ENCODE peak calls at places on chromosomes 3 and 15, in four cellular contexts. One of them, this sample, is unnamed.

GRCh38 chr3:71709908-71710511 is 15.2 kb downstream of the EIF4E3 start:
- DNase-seq in K562: no peak
- DNase-seq in mammary epithelial cell: no peak
- DNase-seq in IMR-90: no peak
- DNase-seq in this sample: no peak

GRCh38 chr3:12662593-12663310 is 1.2 kb downstream of the RAF1 start:
- DNase-seq in IMR-90: peak
- DNase-seq in K562: peak
- DNase-seq in mammary epithelial cell: peak
- DNase-seq in this sample: peak

GRCh38 chr15:99682455-99682854 is 50.8 kb downstream of the LYSMD4 start:
- DNase-seq in mammary epithelial cell: peak
- DNase-seq in IMR-90: peak
- DNase-seq in K562: no peak
- DNase-seq in this sample: peak

GRCh38 chr3:186219211-186219638 is 110.3 kb upstream of the ETV5 start:
- DNase-seq in mammary epithelial cell: no peak
- DNase-seq in IMR-90: no peak
- DNase-seq in K562: no peak
- DNase-seq in this sample: no peak

GRCh38 chr15:90412356-90413194 is 24.5 kb downstream of the IQGAP1 start:
- DNase-seq in K562: no peak
- DNase-seq in IMR-90: peak
- DNase-seq in mammary epithelial cell: peak
- DNase-seq in this sample: peak

GRCh38 chr3:184552296-184552695 is 9.3 kb upstream of the EPHB3 start:
- DNase-seq in IMR-90: no peak
- DNase-seq in K562: no peak
- DNase-seq in mammary epithelial cell: no peak
- DNase-seq in this sample: no peak

GRCh38 chr3:126538316-126538715 is 14.4 kb downstream of the CHST13 start:
- DNase-seq in IMR-90: no peak
- DNase-seq in mammary epithelial cell: no peak
- DNase-seq in K562: no peak
- DNase-seq in this sample: no peak

GRCh38 chr3:81910244-81910852 is 148.9 kb upstream of the GBE1 start:
- DNase-seq in K562: peak
- DNase-seq in mammary epithelial cell: peak
- DNase-seq in IMR-90: peak
- DNase-seq in this sample: peak

GRCh38 chr3:197406266-197406665 is 107.9 kb upstream of the DLG1 start:
- DNase-seq in K562: no peak
- DNase-seq in mammary epithelial cell: no peak
- DNase-seq in IMR-90: no peak
- DNase-seq in this sample: no peak

GRCh38 chr3:50630916-50631315 is 14.0 kb downstream of the MAPKAPK3 start:
- DNase-seq in mammary epithelial cell: no peak
- DNase-seq in IMR-90: no peak
- DNase-seq in K562: no peak
- DNase-seq in this sample: no peak

GRCh38 chr3:123159926-123160635 is 41.7 kb upstream of the SEC22A start:
- DNase-seq in K562: no peak
- DNase-seq in mammary epithelial cell: no peak
- DNase-seq in IMR-90: peak
- DNase-seq in this sample: peak

GRCh38 chr3:135556184-135556583 is 409.3 kb upstream of the PPP2R3A start:
- DNase-seq in IMR-90: no peak
- DNase-seq in K562: no peak
- DNase-seq in mammary epithelial cell: no peak
- DNase-seq in this sample: peak

GRCh38 chr3:127820221-127820870 is 2.0 kb downstream of the MGLL start:
- DNase-seq in mammary epithelial cell: no peak
- DNase-seq in K562: no peak
- DNase-seq in IMR-90: peak
- DNase-seq in this sample: peak

GRCh38 chr3:118968111-118968510 is 66.5 kb downstream of the IGSF11 start:
- DNase-seq in IMR-90: no peak
- DNase-seq in mammary epithelial cell: no peak
- DNase-seq in K562: no peak
- DNase-seq in this sample: no peak

GRCh38 chr15:93241696-93242585 is 152.9 kb upstream of the RGMA start:
- DNase-seq in K562: no peak
- DNase-seq in IMR-90: no peak
- DNase-seq in mammary epithelial cell: no peak
- DNase-seq in this sample: no peak

GRCh38 chr3:69504232-69504631 is 118.3 kb upstream of the FRMD4B start:
- DNase-seq in mammary epithelial cell: peak
- DNase-seq in IMR-90: no peak
- DNase-seq in K562: no peak
- DNase-seq in this sample: peak

GRCh38 chr15:50665938-50666337 is 20.7 kb downstream of the TRPM7 start:
- DNase-seq in K562: no peak
- DNase-seq in mammary epithelial cell: no peak
- DNase-seq in IMR-90: no peak
- DNase-seq in this sample: no peak

GRCh38 chr3:124653071-124653470 is 77.2 kb upstream of the UMPS start:
- DNase-seq in IMR-90: no peak
- DNase-seq in mammary epithelial cell: no peak
- DNase-seq in K562: no peak
- DNase-seq in this sample: no peak

GRCh38 chr3:97009427-97010019 is 195.1 kb downstream of the EPHA6 start:
- DNase-seq in K562: no peak
- DNase-seq in mammary epithelial cell: no peak
- DNase-seq in IMR-90: no peak
- DNase-seq in this sample: no peak

GRCh38 chr3:178369006-178369405 is 167.2 kb upstream of the KCNMB2 start:
- DNase-seq in IMR-90: no peak
- DNase-seq in K562: no peak
- DNase-seq in mammary epithelial cell: no peak
- DNase-seq in this sample: no peak

GRCh38 chr3:129723558-129724324 is 117.3 kb upstream of the PLXND1 start:
- DNase-seq in K562: no peak
- DNase-seq in mammary epithelial cell: peak
- DNase-seq in IMR-90: peak
- DNase-seq in this sample: peak

GRCh38 chr3:109257269-109257668 is 59.0 kb downstream of the DPPA2 start:
- DNase-seq in K562: no peak
- DNase-seq in IMR-90: peak
- DNase-seq in mammary epithelial cell: no peak
- DNase-seq in this sample: peak

GRCh38 chr3:60250210-60250609 is 1001.0 kb downstream of the FHIT start:
- DNase-seq in IMR-90: peak
- DNase-seq in K562: no peak
- DNase-seq in mammary epithelial cell: no peak
- DNase-seq in this sample: no peak

GRCh38 chr3:152909180-152909883 is 74.4 kb downstream of the P2RY1 start:
- DNase-seq in IMR-90: peak
- DNase-seq in K562: no peak
- DNase-seq in mammary epithelial cell: no peak
- DNase-seq in this sample: peak

GRCh38 chr15:63371297-63371918 is 10.2 kb downstream of the CA12 start:
- DNase-seq in mammary epithelial cell: peak
- DNase-seq in K562: no peak
- DNase-seq in IMR-90: peak
- DNase-seq in this sample: peak

GRCh38 chr15:101242160-101242998 is 9.5 kb downstream of the CHSY1 start:
- DNase-seq in K562: no peak
- DNase-seq in mammary epithelial cell: peak
- DNase-seq in IMR-90: peak
- DNase-seq in this sample: peak

GRCh38 chr3:189941679-189942078 is 179.0 kb downstream of the P3H2 start:
- DNase-seq in mammary epithelial cell: peak
- DNase-seq in K562: no peak
- DNase-seq in IMR-90: peak
- DNase-seq in this sample: peak

GRCh38 chr3:87796137-87796899 is 262.5 kb downstream of the CGGBP1 start:
- DNase-seq in IMR-90: no peak
- DNase-seq in mammary epithelial cell: no peak
- DNase-seq in K562: peak
- DNase-seq in this sample: no peak

GRCh38 chr3:150020527-150020926 is 49.8 kb upstream of the PFN2 start:
- DNase-seq in K562: no peak
- DNase-seq in IMR-90: peak
- DNase-seq in mammary epithelial cell: peak
- DNase-seq in this sample: peak

GRCh38 chr3:29447946-29448632 is 167.2 kb downstream of the RBMS3 start:
- DNase-seq in IMR-90: no peak
- DNase-seq in mammary epithelial cell: peak
- DNase-seq in K562: no peak
- DNase-seq in this sample: no peak

GRCh38 chr3:179015551-179016020 is 56.0 kb downstream of the ZMAT3 start:
- DNase-seq in mammary epithelial cell: peak
- DNase-seq in IMR-90: peak
- DNase-seq in K562: peak
- DNase-seq in this sample: peak

GRCh38 chr3:162517110-162517509 is 1020.5 kb downstream of the OTOL1 start:
- DNase-seq in IMR-90: no peak
- DNase-seq in K562: no peak
- DNase-seq in mammary epithelial cell: no peak
- DNase-seq in this sample: peak

GRCh38 chr3:195086341-195086740 is 184.6 kb downstream of the XXYLT1 start:
- DNase-seq in mammary epithelial cell: no peak
- DNase-seq in K562: no peak
- DNase-seq in IMR-90: no peak
- DNase-seq in this sample: no peak

GRCh38 chr3:195085356-195086130 is 185.4 kb downstream of the XXYLT1 start:
- DNase-seq in IMR-90: no peak
- DNase-seq in K562: no peak
- DNase-seq in mammary epithelial cell: no peak
- DNase-seq in this sample: no peak

GRCh38 chr3:195087321-195087720 is 183.6 kb downstream of the XXYLT1 start:
- DNase-seq in IMR-90: no peak
- DNase-seq in K562: no peak
- DNase-seq in mammary epithelial cell: no peak
- DNase-seq in this sample: no peak

GRCh38 chr3:195084746-195085145 is 186.2 kb downstream of the XXYLT1 start:
- DNase-seq in mammary epithelial cell: no peak
- DNase-seq in K562: no peak
- DNase-seq in IMR-90: no peak
- DNase-seq in this sample: no peak

DNA sequence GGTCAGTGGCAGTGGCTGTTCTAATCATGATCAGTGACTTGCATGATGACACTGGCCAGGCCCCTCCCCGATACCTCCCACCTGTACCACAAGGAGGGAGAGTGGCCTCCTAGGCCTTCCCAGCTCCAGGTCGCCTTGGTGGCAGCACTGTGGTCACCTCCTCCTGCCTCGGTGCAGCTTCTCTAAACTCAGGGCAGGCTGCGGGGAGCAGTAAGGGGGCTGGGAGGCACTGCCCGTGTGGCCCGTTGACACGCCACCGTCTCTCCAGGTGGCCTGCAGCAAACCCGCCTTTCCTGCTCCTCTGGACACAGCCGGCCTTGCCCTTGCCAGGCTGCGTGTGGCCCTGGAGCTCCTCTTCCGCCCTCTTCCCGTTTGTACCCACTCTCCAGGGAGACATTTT is 184.1 kb downstream of the XXYLT1 start:
- DNase-seq in K562: no peak
- DNase-seq in mammary epithelial cell: no peak
- DNase-seq in IMR-90: no peak
- DNase-seq in this sample: no peak
- H3K9ac ChIP-seq in K562: peak
- H3K9ac ChIP-seq in mammary epithelial cell: no peak
- H3K9ac ChIP-seq in IMR-90: no peak
- H3K9ac ChIP-seq in this sample: no peak

GRCh38 chr3:44032487-44032886 is 209.2 kb upstream of the TOPAZ1 start:
- DNase-seq in mammary epithelial cell: no peak
- DNase-seq in IMR-90: no peak
- DNase-seq in K562: no peak
- DNase-seq in this sample: no peak

GRCh38 chr3:44026224-44026865 is 215.3 kb upstream of the TOPAZ1 start:
- DNase-seq in K562: no peak
- DNase-seq in mammary epithelial cell: peak
- DNase-seq in IMR-90: no peak
- DNase-seq in this sample: no peak

GRCh38 chr3:44031387-44032380 is 210.0 kb upstream of the TOPAZ1 start:
- DNase-seq in K562: no peak
- DNase-seq in mammary epithelial cell: no peak
- DNase-seq in IMR-90: no peak
- DNase-seq in this sample: no peak

GRCh38 chr3:44030690-44031344 is 210.9 kb upstream of the TOPAZ1 start:
- DNase-seq in IMR-90: no peak
- DNase-seq in K562: no peak
- DNase-seq in mammary epithelial cell: no peak
- DNase-seq in this sample: no peak

DNA sequence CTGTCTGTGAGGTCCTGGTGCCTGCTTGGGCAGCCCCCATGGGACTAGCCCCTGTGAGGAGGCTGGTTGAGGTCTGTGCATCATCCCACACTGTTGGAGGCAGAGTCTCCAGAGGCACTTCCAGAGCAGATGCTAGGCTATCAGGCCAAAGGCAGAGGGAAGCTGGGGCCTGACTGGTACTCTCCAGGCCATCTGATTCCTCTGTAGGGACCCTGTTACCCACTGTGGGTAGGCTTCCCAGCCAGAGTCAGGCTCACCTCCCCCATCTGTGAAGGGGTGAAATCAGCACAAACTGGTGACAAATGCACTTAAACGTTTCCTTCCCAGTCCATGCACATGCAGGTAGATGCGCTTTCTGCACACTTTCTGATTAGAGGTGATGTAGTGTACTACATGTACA is 212.6 kb upstream of the TOPAZ1 start:
- DNase-seq in IMR-90: no peak
- DNase-seq in mammary epithelial cell: no peak
- DNase-seq in K562: no peak
- DNase-seq in this sample: no peak
- H3K9ac ChIP-seq in IMR-90: no peak
- H3K9ac ChIP-seq in mammary epithelial cell: no peak
- H3K9ac ChIP-seq in K562: no peak
- H3K9ac ChIP-seq in this sample: no peak

GRCh38 chr15:70501121-70501727 is 262.1 kb downstream of the UACA start:
- DNase-seq in K562: no peak
- DNase-seq in IMR-90: no peak
- DNase-seq in mammary epithelial cell: no peak
- DNase-seq in this sample: no peak

GRCh38 chr15:70497661-70498060 is 265.7 kb downstream of the UACA start:
- DNase-seq in IMR-90: no peak
- DNase-seq in mammary epithelial cell: no peak
- DNase-seq in K562: no peak
- DNase-seq in this sample: no peak

GRCh38 chr15:70494861-70495571 is 268.3 kb downstream of the UACA start:
- DNase-seq in K562: no peak
- DNase-seq in IMR-90: peak
- DNase-seq in mammary epithelial cell: peak
- DNase-seq in this sample: peak

GRCh38 chr15:70495988-70496387 is 267.4 kb downstream of the UACA start:
- DNase-seq in mammary epithelial cell: no peak
- DNase-seq in IMR-90: no peak
- DNase-seq in K562: no peak
- DNase-seq in this sample: no peak

GRCh38 chr15:70498096-70498626 is 265.2 kb downstream of the UACA start:
- DNase-seq in IMR-90: no peak
- DNase-seq in mammary epithelial cell: no peak
- DNase-seq in K562: no peak
- DNase-seq in this sample: no peak
- H3K9ac ChIP-seq in IMR-90: no peak
- H3K9ac ChIP-seq in mammary epithelial cell: no peak
- H3K9ac ChIP-seq in K562: no peak
- H3K9ac ChIP-seq in this sample: no peak

GRCh38 chr3:10140996-10141546 is 507 bp upstream of the VHL start:
- DNase-seq in mammary epithelial cell: no peak
- DNase-seq in IMR-90: no peak
- DNase-seq in K562: no peak
- DNase-seq in this sample: no peak
- H3K9ac ChIP-seq in mammary epithelial cell: no peak
- H3K9ac ChIP-seq in IMR-90: no peak
- H3K9ac ChIP-seq in K562: peak
- H3K9ac ChIP-seq in this sample: peak